ENCODE peak calls at places on chromosomes 1 and 21, in four cellular contexts. H, I, R and V are unnamed samples.

GRCh38 chr21:25859264-25859931 is 124.6 kb downstream of the GABPA start:
- DNase-seq in H (no peak), I (no peak), R (no peak), V (no peak)

GRCh38 chr1:3016641-3017439 is 4.4 kb upstream of the ACTRT2 start:
- DNase-seq in I (no peak), R (no peak), H (no peak), V (no peak)

GRCh38 chr1:225423518-225423855 is 4.4 kb downstream of the LBR start:
- DNase-seq in R (no peak), H (no peak), I (no peak), V (no peak)

GRCh38 chr1:228465571-228466146 is 21.5 kb upstream of the RNF187 start:
- DNase-seq in H (no peak), I (no peak), R (no peak), V (no peak)

GRCh38 chr1:169584483-169585144 is 1.7 kb downstream of the F5 start:
- DNase-seq in I (peak), R (no peak), H (no peak), V (no peak)

GRCh38 chr1:116318897-116319296 is 54.1 kb upstream of the ATP1A1 start:
- DNase-seq in I (peak), R (no peak), H (no peak), V (peak)

GRCh38 chr21:37862536-37862935 is 53.7 kb downstream of the KCNJ6 start:
- DNase-seq in R (no peak), I (no peak), H (peak), V (no peak)

GRCh38 chr1:155062702-155063411 is 683 bp upstream of the EFNA4 start:
- DNase-seq in H (peak), I (peak), R (no peak), V (peak)

GRCh38 chr1:12343823-12344487 is 114.1 kb downstream of the VPS13D start:
- DNase-seq in R (peak), I (no peak), H (no peak), V (no peak)

GRCh38 chr1:109659997-109660755 is 4.3 kb downstream of the GSTM4 start:
- DNase-seq in R (no peak), H (no peak), I (peak), V (no peak)

GRCh38 chr1:21175324-21175669 is 1.4 kb downstream of the EIF4G3 start:
- DNase-seq in H (no peak), R (no peak), I (no peak), V (peak)

GRCh38 chr1:160094806-160095205 is 3.6 kb downstream of the IGSF8 start:
- DNase-seq in R (no peak), H (no peak), I (no peak), V (no peak)

GRCh38 chr1:96962807-96963206 is 241.2 kb downstream of the PTBP2 start:
- DNase-seq in H (no peak), R (no peak), I (no peak), V (no peak)

GRCh38 chr1:78005755-78006154 is 1.0 kb downstream of the DNAJB4 start:
- DNase-seq in R (no peak), I (peak), H (no peak), V (peak)

GRCh38 chr1:20112279-20113000 is 6.9 kb downstream of the PLA2G2D start:
- DNase-seq in H (no peak), I (peak), R (no peak), V (no peak)

GRCh38 chr1:223652436-223652901 is 13.0 kb downstream of the CAPN8 start:
- DNase-seq in H (peak), R (no peak), I (no peak), V (no peak)

GRCh38 chr1:156559797-156560112 is 12.6 kb downstream of the IQGAP3 start:
- DNase-seq in R (no peak), H (no peak), I (no peak), V (peak)

GRCh38 chr1:51907079-51907702 is 28.7 kb upstream of the NRDC start:
- DNase-seq in R (no peak), H (no peak), I (no peak), V (no peak)

GRCh38 chr1:221174598-221174997 is 295.4 kb downstream of the HLX start:
- DNase-seq in H (no peak), I (no peak), R (no peak), V (no peak)

GRCh38 chr21:42056468-42056867 is 14.6 kb upstream of the UMODL1 start:
- DNase-seq in R (no peak), I (no peak), H (no peak), V (no peak)

GRCh38 chr21:17387030-17387617 is 125.7 kb upstream of the CXADR start:
- DNase-seq in R (peak), I (peak), H (no peak), V (peak)

GRCh38 chr1:211135342-211135950 is 1.5 kb upstream of the KCNH1 start:
- DNase-seq in I (peak), H (no peak), R (peak), V (peak)

GRCh38 chr1:113692824-113693431 is 66.4 kb downstream of the PHTF1 start:
- DNase-seq in I (no peak), H (no peak), R (no peak), V (peak)

GRCh38 chr1:19044471-19044870 is 88.0 kb upstream of the IFFO2 start:
- DNase-seq in I (no peak), H (no peak), R (no peak), V (no peak)

GRCh38 chr21:38468989-38469388 is 29.3 kb downstream of the ERG start:
- DNase-seq in H (no peak), R (no peak), I (peak), V (no peak)

GRCh38 chr1:226064168-226064815 is 1.8 kb downstream of the H3-3A start:
- DNase-seq in I (peak), H (no peak), R (no peak), V (no peak)

GRCh38 chr1:230669543-230669942 is 27.3 kb downstream of the COG2 start:
- DNase-seq in I (no peak), R (no peak), H (no peak), V (no peak)

GRCh38 chr1:36142121-36142520 is 7.2 kb downstream of the TRAPPC3 start:
- DNase-seq in R (no peak), H (no peak), I (no peak), V (no peak)

GRCh38 chr1:8467308-8467707 is 149.4 kb downstream of the SLC45A1 start:
- DNase-seq in H (no peak), I (no peak), R (no peak), V (no peak)

GRCh38 chr1:88661188-88661587 is 22.9 kb upstream of the PKN2 start:
- DNase-seq in I (no peak), R (no peak), H (no peak), V (no peak)

GRCh38 chr1:185529673-185530072 is 204.5 kb upstream of the HMCN1 start:
- DNase-seq in I (no peak), R (no peak), H (no peak), V (no peak)

GRCh38 chr1:43945898-43946243 is 879 bp upstream of the IPO13 start:
- DNase-seq in H (no peak), R (no peak), I (no peak), V (no peak)

GRCh38 chr21:44298301-44298700 is 1.6 kb upstream of the PFKL start:
- DNase-seq in H (no peak), R (no peak), I (peak), V (no peak)

GRCh38 chr1:178538192-178538916 is 25.4 kb downstream of the TEX35 start:
- DNase-seq in R (no peak), I (no peak), H (no peak), V (no peak)

GRCh38 chr1:60068393-60069045 is 5.1 kb downstream of the C1orf87 start:
- DNase-seq in R (no peak), I (no peak), H (no peak), V (no peak)
- TF ChIP-seq USF2 in R (no peak), I (no peak), H (no peak), V (no peak)

GRCh38 chr1:1876335-1876935 is 14.5 kb downstream of the GNB1 start:
- DNase-seq in R (no peak), I (no peak), H (no peak), V (no peak)
- TF ChIP-seq ZNF274 in R (no peak), I (no peak), H (no peak), V (no peak)

GRCh38 chr1:201251851-201252430 is 31.4 kb upstream of the PKP1 start:
- DNase-seq in R (no peak), H (no peak), I (no peak), V (no peak)
- TF ChIP-seq USF2 in R (no peak), H (no peak), I (no peak), V (no peak)

DNA sequence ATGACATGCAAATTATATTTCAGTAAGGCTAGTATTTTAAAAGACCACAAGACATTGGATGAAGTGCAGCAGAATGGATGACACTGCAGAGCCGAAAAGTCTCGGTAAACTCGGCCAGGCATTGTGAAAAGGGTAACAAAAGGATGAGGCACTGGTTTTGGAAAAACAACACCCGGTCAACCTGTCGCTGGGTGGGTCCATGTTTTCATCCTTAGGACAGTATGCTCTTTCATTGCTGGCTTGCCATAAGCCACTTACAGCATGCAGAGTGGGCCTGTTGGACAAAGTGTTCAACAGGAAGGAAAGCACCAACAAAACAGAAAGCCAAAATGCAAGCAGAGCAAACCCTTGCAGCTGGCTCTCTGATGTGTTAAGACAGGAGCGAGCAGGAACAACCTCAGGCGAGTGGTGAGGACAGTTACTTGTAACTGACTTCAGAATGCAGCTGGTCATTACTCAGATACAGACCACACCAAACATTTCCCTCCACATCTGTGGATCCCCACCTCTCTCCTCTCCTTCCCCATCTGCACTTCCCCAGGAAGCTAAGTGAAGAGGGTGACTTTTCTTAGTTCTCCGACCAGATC is 2.9 kb upstream of the RCAN1 start:
- DNase-seq in H (no peak), I (no peak), R (no peak), V (no peak)
- TF ChIP-seq ZNF274 in H (no peak), I (no peak), R (no peak), V (no peak)

DNA sequence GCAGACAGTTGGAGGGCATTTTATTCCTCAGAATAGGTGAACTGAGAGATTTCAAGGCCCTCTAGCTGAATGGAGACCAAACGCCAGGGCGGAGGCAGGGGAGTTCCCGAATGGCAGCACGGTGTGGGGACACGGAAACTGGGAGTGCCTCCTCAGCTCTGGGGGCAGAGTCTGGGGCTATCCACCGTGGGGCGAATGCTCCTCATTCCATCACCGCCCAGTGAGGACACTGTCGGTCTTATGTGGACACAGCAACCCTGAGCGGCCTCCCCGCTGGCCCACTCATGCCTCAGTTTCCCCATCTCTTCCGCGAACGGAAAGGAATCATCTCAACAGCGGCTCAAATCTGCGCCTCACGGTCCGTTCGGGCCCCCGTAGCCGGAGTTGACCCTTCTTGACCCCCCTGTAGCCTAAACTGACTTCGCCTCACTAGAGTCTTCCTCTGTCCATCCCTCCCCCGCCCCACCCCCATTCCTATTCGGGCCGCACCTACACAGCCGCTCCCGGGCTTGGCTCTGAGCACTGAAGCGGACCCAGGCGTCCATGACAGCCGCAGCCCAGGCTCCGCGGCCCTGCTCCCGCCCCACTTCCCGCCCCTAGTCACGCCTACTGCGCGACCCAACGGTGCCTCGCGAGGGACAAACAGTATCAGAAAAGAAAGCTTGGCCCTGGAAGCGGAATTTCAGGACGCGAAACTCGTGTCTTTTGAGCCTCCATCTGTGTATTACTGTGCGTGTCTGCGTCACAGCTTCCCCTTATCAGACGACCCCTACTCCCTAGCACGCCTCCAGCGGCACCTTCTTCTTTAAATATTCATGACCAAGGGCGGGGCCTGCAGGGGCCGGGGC is at the start of gene PEX11B:
- DNase-seq in R (peak), H (peak), I (peak), V (peak)
- TF ChIP-seq USF2 in R (no peak), H (no peak), I (no peak), V (no peak)

GRCh38 chr1:74502432-74502831 is 10.0 kb downstream of the LRRC53 start:
- DNase-seq in I (peak), H (no peak), R (no peak), V (no peak)
- TF ChIP-seq ZNF274 in I (no peak), H (no peak), R (no peak), V (no peak)

GRCh38 chr1:119288751-119289150 is 79.8 kb upstream of the HAO2 start:
- DNase-seq in I (peak), R (no peak), H (no peak), V (no peak)

GRCh38 chr1:119285482-119285881 is 83.1 kb upstream of the HAO2 start:
- DNase-seq in H (no peak), I (no peak), R (no peak), V (no peak)

GRCh38 chr1:119291611-119292206 is 76.9 kb upstream of the HAO2 start:
- DNase-seq in H (no peak), I (no peak), R (no peak), V (no peak)

GRCh38 chr1:119290297-119290696 is 78.3 kb upstream of the HAO2 start:
- DNase-seq in R (no peak), H (no peak), I (no peak), V (no peak)

DNA sequence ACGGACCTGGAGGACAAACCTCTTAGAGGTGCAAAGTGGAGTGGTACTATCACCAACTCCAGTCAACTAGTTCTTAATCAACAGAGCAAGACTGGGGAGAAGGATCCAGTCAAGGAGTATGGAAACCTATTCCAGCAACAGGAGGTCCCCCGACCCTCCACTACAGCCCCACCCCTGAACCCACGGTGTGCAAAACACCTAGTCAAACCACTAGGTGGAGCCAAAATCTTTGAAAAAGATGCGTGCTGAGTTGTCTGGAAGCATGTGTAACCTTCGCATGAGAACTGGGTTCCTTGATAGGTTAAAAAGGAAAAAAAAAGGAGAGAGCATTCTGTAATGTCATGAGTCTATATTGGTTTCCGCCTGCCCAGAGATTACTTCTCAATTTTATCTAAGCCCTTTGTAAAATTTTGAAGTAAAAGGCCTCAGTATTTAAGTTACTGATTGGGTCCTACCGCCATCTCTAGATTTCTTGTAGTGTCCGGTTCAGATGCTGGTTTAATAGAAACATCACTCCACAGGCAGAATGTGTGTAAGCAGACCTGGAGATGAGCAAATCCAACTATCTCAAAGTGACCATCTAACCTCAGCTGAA is 81.9 kb upstream of the HAO2 start:
- DNase-seq in R (no peak), H (peak), I (peak), V (peak)
- TF ChIP-seq USF2 in R (no peak), H (no peak), I (no peak), V (no peak)